ENCODE peak calls at places on chromosomes 2 and 18, in ten cellular contexts. U is coronary artery, Z is upper lobe of right lung, M is ascending aorta, I is body of pancreas, H is WERI-Rb-1, K is brain microvascular endothelial cell, T is suprapubic skin, X is aorta, C is Panc1. V is an unnamed sample.

GRCh38 chr2:46025683-46026082 is 271.5 kb upstream of the EPAS1 start:
- DNase-seq in U (no peak), Z (no peak), M (no peak), I (no peak), H (peak), K (no peak), T (no peak), X (no peak), C (no peak), V (no peak)

GRCh38 chr2:172552547-172553291 is 3.2 kb upstream of the PDK1 start:
- DNase-seq in U (no peak), Z (no peak), M (no peak), I (no peak), H (no peak), K (peak), T (no peak), X (no peak), C (no peak), V (no peak)

GRCh38 chr18:21073180-21073579 is 38.4 kb downstream of the ROCK1 start:
- DNase-seq in U (no peak), Z (no peak), M (no peak), I (no peak), H (no peak), K (no peak), T (no peak), X (no peak), C (no peak), V (no peak)

GRCh38 chr2:58339548-58340243 is 98.6 kb upstream of the FANCL start:
- DNase-seq in U (no peak), Z (no peak), M (no peak), I (no peak), H (no peak), K (no peak), T (no peak), X (no peak), C (no peak), V (no peak)

GRCh38 chr2:226337941-226338605 is 461.5 kb downstream of the IRS1 start:
- DNase-seq in U (no peak), Z (no peak), M (no peak), I (no peak), H (no peak), K (no peak), T (no peak), X (no peak), C (no peak), V (no peak)

GRCh38 chr2:96553176-96553956 is 16.8 kb downstream of the ARID5A start:
- DNase-seq in U (peak), Z (no peak), M (peak), I (no peak), H (no peak), K (no peak), T (no peak), X (no peak), C (no peak), V (no peak)

GRCh38 chr2:134133622-134134312 is 120.1 kb upstream of the MGAT5 start:
- DNase-seq in U (no peak), Z (no peak), M (peak), I (no peak), H (no peak), K (no peak), T (no peak), X (no peak), C (no peak), V (no peak)

GRCh38 chr18:78448106-78448505 is 531.5 kb upstream of the SALL3 start:
- DNase-seq in U (no peak), Z (no peak), M (no peak), I (no peak), H (peak), K (no peak), T (no peak), X (no peak), C (no peak), V (no peak)

DNA sequence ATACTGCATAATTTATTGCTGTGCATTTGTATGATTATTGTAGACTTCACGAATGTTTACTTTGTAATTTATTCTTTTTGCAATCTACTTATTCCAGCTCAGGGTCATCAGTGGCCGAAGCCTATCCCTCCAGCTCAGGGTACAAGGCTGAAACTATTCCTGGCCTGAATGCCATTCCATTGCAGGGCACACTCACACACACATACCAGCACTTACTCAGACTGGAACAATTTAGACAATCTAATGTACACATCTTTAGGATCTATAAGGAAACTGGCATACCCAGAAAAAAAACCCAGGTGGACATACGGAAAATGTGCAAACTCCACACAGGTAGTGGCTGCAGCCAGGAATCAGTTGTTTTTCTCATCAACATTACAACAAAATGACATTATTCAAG is 34.6 kb downstream of the AFTPH start:
- DNase-seq in U (no peak), Z (no peak), M (no peak), I (no peak), H (no peak), K (no peak), T (no peak), X (no peak), C (no peak), V (no peak)
- H3K27ac ChIP-seq in U (no peak), Z (no peak), M (no peak), I (no peak), H (no peak), K (no peak), T (no peak), X (no peak), C (no peak), V (no peak)

GRCh38 chr2:78734221-78734620 is 291.3 kb upstream of the REG3G start:
- DNase-seq in U (no peak), Z (no peak), M (no peak), I (no peak), H (peak), K (no peak), T (no peak), X (no peak), C (no peak), V (no peak)

DNA sequence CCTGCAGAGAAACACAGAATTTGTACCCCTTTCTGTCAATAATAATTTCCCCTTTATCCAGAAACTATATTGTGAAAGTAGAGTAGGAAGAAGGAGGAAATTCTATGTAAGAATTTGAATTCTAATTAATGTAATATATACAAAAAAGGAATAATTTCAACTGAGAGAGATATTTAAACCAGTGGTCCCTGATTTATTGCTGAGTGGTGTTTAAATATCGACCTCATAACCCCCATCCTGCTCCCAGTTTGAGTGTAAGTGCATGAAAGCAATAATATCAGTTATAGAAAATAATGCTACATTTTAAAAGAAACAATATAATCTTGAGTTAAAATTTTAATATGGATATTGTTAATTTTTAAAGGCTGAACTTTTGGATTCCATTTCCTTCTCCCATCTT is 286.2 kb upstream of the REG3G start:
- DNase-seq in U (no peak), Z (no peak), M (no peak), I (no peak), H (no peak), K (no peak), T (no peak), X (no peak), C (no peak), V (no peak)
- H3K4me3 ChIP-seq in U (no peak), Z (no peak), M (no peak), I (no peak), H (no peak), K (no peak), T (no peak), X (no peak), C (no peak), V (no peak)

GRCh38 chr2:106363788-106364187 is 104.4 kb downstream of the RGPD3 start:
- DNase-seq in U (no peak), Z (no peak), M (no peak), I (no peak), H (no peak), K (no peak), T (no peak), X (no peak), C (no peak), V (no peak)

GRCh38 chr2:106356291-106356690 is 111.9 kb downstream of the RGPD3 start:
- DNase-seq in U (no peak), Z (no peak), M (no peak), I (no peak), H (no peak), K (no peak), T (no peak), X (no peak), C (no peak), V (no peak)

GRCh38 chr2:106359512-106359911 is 108.7 kb downstream of the RGPD3 start:
- DNase-seq in U (no peak), Z (no peak), M (no peak), I (no peak), H (no peak), K (no peak), T (no peak), X (no peak), C (no peak), V (no peak)

GRCh38 chr2:106358081-106358480 is 110.1 kb downstream of the RGPD3 start:
- DNase-seq in U (no peak), Z (no peak), M (no peak), I (no peak), H (no peak), K (no peak), T (no peak), X (no peak), C (no peak), V (no peak)
- H3K27ac ChIP-seq in U (no peak), Z (no peak), M (no peak), I (no peak), H (no peak), K (no peak), T (no peak), X (no peak), C (no peak), V (no peak)

DNA sequence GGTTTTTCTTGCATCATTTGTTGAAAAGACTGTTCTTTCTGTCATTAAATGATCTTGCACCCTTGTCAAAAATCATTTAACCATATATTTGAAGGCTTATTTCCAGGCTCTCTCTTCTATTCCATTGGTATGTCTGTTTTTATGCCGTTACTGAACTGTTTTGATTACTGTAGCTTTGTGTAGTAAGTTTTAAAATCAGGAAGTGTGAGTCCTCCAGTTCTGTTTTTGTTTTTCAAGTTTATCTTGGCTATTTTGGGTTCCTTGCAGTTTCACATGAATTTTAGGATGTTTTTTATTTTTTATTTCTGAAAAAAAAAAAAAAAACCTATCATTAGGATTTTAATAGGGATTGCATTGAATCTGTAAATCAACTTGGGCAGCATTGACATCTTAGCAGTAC is 39.0 kb downstream of the SLC39A10 start:
- DNase-seq in U (no peak), Z (no peak), M (no peak), I (no peak), H (no peak), K (no peak), T (no peak), X (no peak), C (no peak), V (no peak)
- H3K4me3 ChIP-seq in U (no peak), Z (no peak), M (no peak), I (no peak), H (no peak), K (no peak), T (no peak), X (no peak), C (no peak), V (no peak)

DNA sequence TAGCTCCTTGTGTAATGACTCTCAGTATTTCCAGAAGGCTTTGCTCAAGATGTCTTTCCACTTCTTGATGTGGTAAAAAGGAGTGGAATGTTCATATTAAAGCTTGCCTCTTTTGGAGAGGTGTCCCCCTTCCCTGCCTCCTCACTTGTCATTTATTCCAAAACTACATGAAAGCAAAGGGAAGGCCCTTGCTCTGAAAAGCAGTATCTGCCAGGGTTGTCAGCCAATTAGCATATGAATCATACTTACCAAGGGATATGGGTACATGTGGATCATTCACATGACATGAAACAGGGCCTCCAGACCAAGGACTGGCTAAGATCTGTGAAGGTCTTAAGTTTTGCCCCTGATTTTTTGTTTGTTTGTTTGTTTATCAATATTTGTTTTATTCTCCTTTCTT is 31.3 kb downstream of the ANXA4 start:
- DNase-seq in U (no peak), Z (no peak), M (no peak), I (no peak), H (no peak), K (peak), T (no peak), X (no peak), C (peak), V (no peak)
- H3K27ac ChIP-seq in U (peak), Z (peak), M (no peak), I (peak), H (no peak), K (no peak), T (peak), X (no peak), C (no peak), V (no peak)

GRCh38 chr18:58223717-58224424 is 179.8 kb downstream of the NEDD4L start:
- DNase-seq in U (no peak), Z (peak), M (peak), I (peak), H (no peak), K (peak), T (peak), X (no peak), C (peak), V (no peak)

GRCh38 chr18:58224425-58224750 is 180.4 kb downstream of the NEDD4L start:
- DNase-seq in U (no peak), Z (no peak), M (no peak), I (no peak), H (no peak), K (no peak), T (no peak), X (no peak), C (no peak), V (no peak)

GRCh38 chr18:58226476-58226875 is 182.4 kb downstream of the NEDD4L start:
- DNase-seq in U (no peak), Z (no peak), M (no peak), I (no peak), H (no peak), K (no peak), T (no peak), X (no peak), C (no peak), V (no peak)

GRCh38 chr18:58227361-58227930 is 183.4 kb downstream of the NEDD4L start:
- DNase-seq in U (no peak), Z (no peak), M (no peak), I (no peak), H (peak), K (no peak), T (no peak), X (no peak), C (no peak), V (no peak)

GRCh38 chr18:58225101-58225500 is 181.1 kb downstream of the NEDD4L start:
- DNase-seq in U (no peak), Z (no peak), M (no peak), I (no peak), H (no peak), K (no peak), T (no peak), X (no peak), C (no peak), V (no peak)
- H3K4me3 ChIP-seq in U (no peak), Z (peak), M (no peak), I (no peak), H (no peak), K (no peak), T (no peak), X (no peak), C (no peak), V (no peak)

V was measured in SK-N-MC.